ENCODE peak calls at places on chromosomes 16 and 17, in six cellular contexts. One of them, this sample, is unnamed.

GRCh38 chr16:70571623-70572022 is 48.0 kb downstream of the SF3B3 start:
- DNase-seq in T-helper 1 cell: no peak
- DNase-seq in germinal center: no peak
- DNase-seq in fibroblast of pulmonary artery: no peak
- DNase-seq in DMS153: no peak
- DNase-seq in PC-3: no peak
- DNase-seq in this sample: no peak

GRCh38 chr16:88681709-88682451 is 4.4 kb downstream of the SNAI3 start:
- DNase-seq in germinal center: peak; percentile 85
- DNase-seq in fibroblast of pulmonary artery: no peak
- DNase-seq in PC-3: no peak
- DNase-seq in DMS153: no peak
- DNase-seq in T-helper 1 cell: peak; percentile 80
- DNase-seq in this sample: peak; percentile 81

GRCh38 chr16:24999856-25000447 is 15.2 kb downstream of the ARHGAP17 start:
- DNase-seq in fibroblast of pulmonary artery: no peak
- DNase-seq in germinal center: no peak
- DNase-seq in T-helper 1 cell: no peak
- DNase-seq in PC-3: peak; percentile 14
- DNase-seq in DMS153: no peak
- DNase-seq in this sample: no peak

GRCh38 chr17:77433385-77434135 is 292.8 kb downstream of the SEC14L1 start:
- DNase-seq in T-helper 1 cell: peak; percentile 30
- DNase-seq in PC-3: no peak
- DNase-seq in germinal center: no peak
- DNase-seq in DMS153: no peak
- DNase-seq in fibroblast of pulmonary artery: peak; percentile 68
- DNase-seq in this sample: no peak

GRCh38 chr16:85437161-85438052 is 175.7 kb upstream of the GSE1 start:
- DNase-seq in PC-3: no peak
- DNase-seq in germinal center: no peak
- DNase-seq in T-helper 1 cell: no peak
- DNase-seq in fibroblast of pulmonary artery: no peak
- DNase-seq in DMS153: peak; percentile 89
- DNase-seq in this sample: no peak

GRCh38 chr16:5845046-5845445 is 747.5 kb upstream of the EEF2KMT start:
- DNase-seq in PC-3: no peak
- DNase-seq in fibroblast of pulmonary artery: no peak
- DNase-seq in germinal center: no peak
- DNase-seq in T-helper 1 cell: no peak
- DNase-seq in DMS153: no peak
- DNase-seq in this sample: no peak

GRCh38 chr16:11700264-11701029 is 32.2 kb downstream of the SNN start:
- DNase-seq in germinal center: no peak
- DNase-seq in T-helper 1 cell: no peak
- DNase-seq in fibroblast of pulmonary artery: peak; percentile 37
- DNase-seq in PC-3: no peak
- DNase-seq in DMS153: no peak
- DNase-seq in this sample: no peak

GRCh38 chr17:82445542-82445941 is 5.0 kb downstream of the CYBC1 start:
- DNase-seq in fibroblast of pulmonary artery: no peak
- DNase-seq in PC-3: no peak
- DNase-seq in T-helper 1 cell: no peak
- DNase-seq in DMS153: no peak
- DNase-seq in germinal center: no peak
- DNase-seq in this sample: no peak

GRCh38 chr17:78568051-78568450 is 9.1 kb downstream of the DNAH17 start:
- DNase-seq in PC-3: no peak
- DNase-seq in fibroblast of pulmonary artery: no peak
- DNase-seq in DMS153: no peak
- DNase-seq in T-helper 1 cell: no peak
- DNase-seq in germinal center: no peak
- DNase-seq in this sample: no peak

GRCh38 chr17:44402564-44403172 is 13.2 kb upstream of the ITGA2B start:
- DNase-seq in fibroblast of pulmonary artery: no peak
- DNase-seq in germinal center: no peak
- DNase-seq in T-helper 1 cell: peak; percentile 47
- DNase-seq in DMS153: no peak
- DNase-seq in PC-3: no peak
- DNase-seq in this sample: no peak

GRCh38 chr16:11824362-11824761 is 27.0 kb downstream of the RSL1D1 start:
- DNase-seq in DMS153: no peak
- DNase-seq in germinal center: no peak
- DNase-seq in PC-3: no peak
- DNase-seq in T-helper 1 cell: no peak
- DNase-seq in fibroblast of pulmonary artery: peak; percentile 10
- DNase-seq in this sample: no peak

GRCh38 chr16:5870886-5871715 is 773.5 kb upstream of the EEF2KMT start:
- DNase-seq in fibroblast of pulmonary artery: no peak
- DNase-seq in PC-3: no peak
- DNase-seq in DMS153: no peak
- DNase-seq in germinal center: no peak
- DNase-seq in T-helper 1 cell: no peak
- DNase-seq in this sample: no peak

GRCh38 chr17:79255926-79256325 is 181.3 kb downstream of the ENGASE start:
- DNase-seq in PC-3: no peak
- DNase-seq in germinal center: no peak
- DNase-seq in DMS153: no peak
- DNase-seq in T-helper 1 cell: no peak
- DNase-seq in fibroblast of pulmonary artery: no peak
- DNase-seq in this sample: no peak

GRCh38 chr17:32998893-32999240 is 7.2 kb downstream of the SPACA3 start:
- DNase-seq in T-helper 1 cell: no peak
- DNase-seq in DMS153: no peak
- DNase-seq in germinal center: no peak
- DNase-seq in fibroblast of pulmonary artery: peak; percentile 33
- DNase-seq in PC-3: peak; percentile 52
- DNase-seq in this sample: no peak

GRCh38 chr17:77959216-77959925 is 868 bp downstream of the TNRC6C start:
- DNase-seq in DMS153: no peak
- DNase-seq in germinal center: peak; percentile 42
- DNase-seq in fibroblast of pulmonary artery: no peak
- DNase-seq in PC-3: no peak
- DNase-seq in T-helper 1 cell: peak; percentile 28
- DNase-seq in this sample: no peak

GRCh38 chr17:27549251-27549919 is 81.6 kb upstream of the LGALS9 start:
- DNase-seq in T-helper 1 cell: no peak
- DNase-seq in germinal center: no peak
- DNase-seq in fibroblast of pulmonary artery: peak; percentile 43
- DNase-seq in DMS153: no peak
- DNase-seq in PC-3: no peak
- DNase-seq in this sample: no peak

GRCh38 chr16:47311738-47312505 is 148.9 kb downstream of the ITFG1 start:
- DNase-seq in fibroblast of pulmonary artery: peak; percentile 36
- DNase-seq in T-helper 1 cell: no peak
- DNase-seq in DMS153: no peak
- DNase-seq in germinal center: no peak
- DNase-seq in PC-3: peak; percentile 61
- DNase-seq in this sample: no peak

GRCh38 chr16:54931041-54931756 is 534 bp downstream of the IRX5 start:
- DNase-seq in T-helper 1 cell: peak; percentile 15
- DNase-seq in germinal center: no peak
- DNase-seq in PC-3: no peak
- DNase-seq in DMS153: no peak
- DNase-seq in fibroblast of pulmonary artery: no peak
- DNase-seq in this sample: no peak

GRCh38 chr16:4324871-4325740 is 9.2 kb downstream of the GLIS2 start:
- DNase-seq in fibroblast of pulmonary artery: no peak
- DNase-seq in DMS153: no peak
- DNase-seq in germinal center: no peak
- DNase-seq in PC-3: no peak
- DNase-seq in T-helper 1 cell: no peak
- DNase-seq in this sample: no peak

GRCh38 chr17:30950669-30951399 is 20.0 kb upstream of the RNF135 start:
- DNase-seq in germinal center: no peak
- DNase-seq in DMS153: peak; percentile 94
- DNase-seq in PC-3: peak; percentile 46
- DNase-seq in T-helper 1 cell: no peak
- DNase-seq in fibroblast of pulmonary artery: peak; percentile 92
- DNase-seq in this sample: no peak

GRCh38 chr16:70298988-70299938 is at the start of gene DDX19B:
- DNase-seq in T-helper 1 cell: peak; percentile 79
- DNase-seq in PC-3: peak; percentile 38
- DNase-seq in germinal center: peak; percentile 64
- DNase-seq in fibroblast of pulmonary artery: peak; percentile 63
- DNase-seq in DMS153: peak; percentile 78
- DNase-seq in this sample: no peak

GRCh38 chr17:70464995-70465394 is 295.7 kb downstream of the KCNJ2 start:
- DNase-seq in PC-3: no peak
- DNase-seq in germinal center: no peak
- DNase-seq in T-helper 1 cell: no peak
- DNase-seq in fibroblast of pulmonary artery: no peak
- DNase-seq in DMS153: no peak
- DNase-seq in this sample: no peak

GRCh38 chr16:29023279-29024278 is 38.7 kb downstream of the LAT start:
- DNase-seq in fibroblast of pulmonary artery: peak; percentile 6
- DNase-seq in PC-3: peak; percentile 51
- DNase-seq in DMS153: no peak
- DNase-seq in germinal center: no peak
- DNase-seq in T-helper 1 cell: no peak
- DNase-seq in this sample: no peak

GRCh38 chr17:72592242-72592966 is 471.6 kb downstream of the SOX9 start:
- DNase-seq in germinal center: peak; percentile 73
- DNase-seq in PC-3: peak; percentile 95
- DNase-seq in DMS153: peak; percentile 61
- DNase-seq in fibroblast of pulmonary artery: peak; percentile 85
- DNase-seq in T-helper 1 cell: peak; percentile 75
- DNase-seq in this sample: peak; percentile 65

GRCh38 chr17:72150632-72151460 is 30.0 kb downstream of the SOX9 start:
- DNase-seq in germinal center: no peak
- DNase-seq in PC-3: no peak
- DNase-seq in T-helper 1 cell: no peak
- DNase-seq in DMS153: no peak
- DNase-seq in fibroblast of pulmonary artery: no peak
- DNase-seq in this sample: no peak

GRCh38 chr17:49108318-49108717 is 24.3 kb upstream of the B4GALNT2 start:
- DNase-seq in DMS153: no peak
- DNase-seq in germinal center: no peak
- DNase-seq in fibroblast of pulmonary artery: peak; percentile 60
- DNase-seq in T-helper 1 cell: no peak
- DNase-seq in PC-3: peak; percentile 76
- DNase-seq in this sample: no peak

GRCh38 chr17:5468075-5468473 is 708 bp downstream of the DHX33 start:
- DNase-seq in DMS153: no peak
- DNase-seq in germinal center: peak; percentile 37
- DNase-seq in T-helper 1 cell: no peak
- DNase-seq in PC-3: no peak
- DNase-seq in fibroblast of pulmonary artery: no peak
- DNase-seq in this sample: no peak

GRCh38 chr17:38706625-38707298 is 1.7 kb downstream of the MLLT6 start:
- DNase-seq in T-helper 1 cell: no peak
- DNase-seq in PC-3: no peak
- DNase-seq in germinal center: peak; percentile 40
- DNase-seq in DMS153: no peak
- DNase-seq in fibroblast of pulmonary artery: no peak
- DNase-seq in this sample: no peak

GRCh38 chr17:81309140-81309858 is 14.2 kb upstream of the SLC38A10 start:
- DNase-seq in PC-3: peak; percentile 85
- DNase-seq in DMS153: peak; percentile 53
- DNase-seq in germinal center: peak; percentile 32
- DNase-seq in T-helper 1 cell: peak; percentile 35
- DNase-seq in fibroblast of pulmonary artery: peak; percentile 56
- DNase-seq in this sample: no peak

GRCh38 chr17:74825952-74826713 is 33.6 kb downstream of the GRIN2C start:
- DNase-seq in germinal center: no peak
- DNase-seq in DMS153: no peak
- DNase-seq in PC-3: no peak
- DNase-seq in fibroblast of pulmonary artery: no peak
- DNase-seq in T-helper 1 cell: no peak
- DNase-seq in this sample: no peak

GRCh38 chr16:72963508-72963907 is 84.4 kb downstream of the ZFHX3 start:
- DNase-seq in germinal center: no peak
- DNase-seq in T-helper 1 cell: no peak
- DNase-seq in DMS153: no peak
- DNase-seq in PC-3: no peak
- DNase-seq in fibroblast of pulmonary artery: no peak
- DNase-seq in this sample: no peak

GRCh38 chr17:37642706-37643105 is 540 bp downstream of the DDX52 start:
- DNase-seq in PC-3: peak; percentile 19
- DNase-seq in T-helper 1 cell: peak; percentile 8
- DNase-seq in fibroblast of pulmonary artery: peak; percentile 45
- DNase-seq in germinal center: no peak
- DNase-seq in DMS153: no peak
- DNase-seq in this sample: no peak

GRCh38 chr17:80695979-80696378 is 151.3 kb downstream of the RPTOR start:
- DNase-seq in germinal center: no peak
- DNase-seq in DMS153: no peak
- DNase-seq in PC-3: no peak
- DNase-seq in T-helper 1 cell: no peak
- DNase-seq in fibroblast of pulmonary artery: no peak
- DNase-seq in this sample: no peak

This sample was measured in GM18507.